ENCODE peak calls at places on chromosomes 1 and 21, in four cellular contexts. C is HepG2, M is K562, K is H1. X is an unnamed sample.
A peak's percentile ranks its signal among the peaks of the same experiment; 100 is the strongest.

GRCh38 chr1:27001570-27002360 is 8.3 kb downstream of the TRNP1 start:
- DNase-seq in C (peak; percentile 50), M (no peak), K (peak; percentile 54), X (peak; percentile 75)

GRCh38 chr1:27086026-27086425 is 68.9 kb downstream of the SLC9A1 start:
- DNase-seq in C (no peak), M (no peak), K (no peak), X (no peak)

GRCh38 chr1:17605582-17606344 is 66.3 kb downstream of the ARHGEF10L start:
- DNase-seq in C (no peak), M (no peak), K (no peak), X (no peak)

GRCh38 chr1:50080904-50081586 is 27.7 kb upstream of the ELAVL4 start:
- DNase-seq in C (peak; percentile 5), M (no peak), K (peak; percentile 48), X (no peak)

GRCh38 chr21:17753736-17754135 is 65.4 kb downstream of the C21orf91 start:
- DNase-seq in C (no peak), M (no peak), K (no peak), X (no peak)

GRCh38 chr1:153395776-153396175 is 4.9 kb upstream of the S100A8 start:
- DNase-seq in C (no peak), M (no peak), K (peak; percentile 33), X (no peak)

GRCh38 chr1:180183426-180183825 is 28.8 kb downstream of the QSOX1 start:
- DNase-seq in C (no peak), M (no peak), K (no peak), X (no peak)

GRCh38 chr1:2982615-2983318 is 38.5 kb upstream of the ACTRT2 start:
- DNase-seq in C (no peak), M (no peak), K (no peak), X (no peak)

GRCh38 chr1:77975907-77976306 is 3.0 kb downstream of the FUBP1 start:
- DNase-seq in C (no peak), M (no peak), K (no peak), X (no peak)

GRCh38 chr1:91741301-91741700 is 144.7 kb downstream of the TGFBR3 start:
- DNase-seq in C (no peak), M (no peak), K (no peak), X (no peak)

GRCh38 chr1:43238104-43238503 is 31.7 kb upstream of the TMEM125 start:
- DNase-seq in C (peak; percentile 81), M (peak; percentile 40), K (peak; percentile 79), X (peak; percentile 40)

GRCh38 chr1:88683516-88683847 is 591 bp upstream of the PKN2 start:
- DNase-seq in C (no peak), M (no peak), K (no peak), X (no peak)

GRCh38 chr1:38527373-38527966 is 332.1 kb downstream of the RRAGC start:
- DNase-seq in C (no peak), M (peak; percentile 59), K (no peak), X (no peak)

GRCh38 chr1:23358310-23358709 is 11.3 kb downstream of the ZNF436 start:
- DNase-seq in C (no peak), M (no peak), K (no peak), X (no peak)

GRCh38 chr1:167805041-167805556 is 83.3 kb downstream of the MPZL1 start:
- DNase-seq in C (no peak), M (no peak), K (no peak), X (no peak)

GRCh38 chr1:182299728-182300581 is 91.6 kb downstream of the GLUL start:
- DNase-seq in C (peak; percentile 78), M (peak; percentile 98), K (no peak), X (no peak)

GRCh38 chr1:208209286-208209685 is 34.9 kb downstream of the PLXNA2 start:
- DNase-seq in C (no peak), M (no peak), K (no peak), X (no peak)

GRCh38 chr1:180611016-180611930 is 20.5 kb upstream of the XPR1 start:
- DNase-seq in C (no peak), M (peak; percentile 79), K (no peak), X (no peak)

GRCh38 chr1:209190591-209191241 is 392.8 kb upstream of the CAMK1G start:
- DNase-seq in C (peak; percentile 18), M (peak; percentile 26), K (peak; percentile 84), X (peak; percentile 46)

GRCh38 chr1:172394167-172394751 is 26.2 kb upstream of the C1orf105 start:
- DNase-seq in C (peak; percentile 4), M (no peak), K (no peak), X (no peak)

GRCh38 chr1:204826970-204827369 is 43.7 kb upstream of the NFASC start:
- DNase-seq in C (peak; percentile 27), M (peak; percentile 74), K (peak; percentile 81), X (peak; percentile 50)

GRCh38 chr1:167924553-167925223 is 10.8 kb upstream of the ADCY10 start:
- DNase-seq in C (no peak), M (no peak), K (no peak), X (no peak)

GRCh38 chr1:5354681-5355080 is 637.5 kb downstream of the NPHP4 start:
- DNase-seq in C (no peak), M (no peak), K (no peak), X (no peak)

GRCh38 chr1:201850053-201850397 is 21.1 kb downstream of the IPO9 start:
- DNase-seq in C (no peak), M (no peak), K (no peak), X (no peak)

GRCh38 chr1:21236178-21236577 is 54.1 kb downstream of the ECE1 start:
- DNase-seq in C (no peak), M (no peak), K (no peak), X (no peak)

GRCh38 chr1:21233480-21233879 is 56.8 kb downstream of the ECE1 start:
- DNase-seq in C (no peak), M (no peak), K (no peak), X (no peak)

GRCh38 chr1:21229246-21230000 is 52.7 kb upstream of the EIF4G3 start:
- DNase-seq in C (no peak), M (no peak), K (no peak), X (no peak)

GRCh38 chr1:21234779-21235178 is 55.5 kb downstream of the ECE1 start:
- DNase-seq in C (no peak), M (no peak), K (no peak), X (no peak)

DNA sequence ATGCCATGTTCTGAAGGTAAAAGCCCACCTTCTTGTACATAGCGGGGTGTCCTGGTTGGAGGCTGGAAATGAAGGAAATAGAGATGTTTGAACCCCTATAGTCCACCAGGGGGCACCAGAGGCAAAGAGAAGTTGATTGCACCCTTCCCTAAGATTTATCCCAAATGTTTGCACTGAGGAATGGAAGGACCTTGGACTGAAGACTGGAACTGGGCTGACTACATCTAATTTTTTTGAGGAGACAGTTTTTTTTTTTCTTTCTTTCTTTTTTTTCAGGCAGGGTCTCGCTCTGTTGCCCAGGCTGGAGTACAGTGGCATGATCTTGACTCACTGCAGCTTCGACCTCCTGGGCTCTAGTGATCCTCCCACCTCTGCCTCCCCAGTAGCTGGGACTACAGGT is 55.3 kb upstream of the EIF4G3 start:
- DNase-seq in C (peak; percentile 56), M (peak; percentile 78), K (peak; percentile 59), X (peak; percentile 35)
- TF ChIP-seq RNF2 in C (no peak), M (no peak), K (no peak), X (no peak)

DNA sequence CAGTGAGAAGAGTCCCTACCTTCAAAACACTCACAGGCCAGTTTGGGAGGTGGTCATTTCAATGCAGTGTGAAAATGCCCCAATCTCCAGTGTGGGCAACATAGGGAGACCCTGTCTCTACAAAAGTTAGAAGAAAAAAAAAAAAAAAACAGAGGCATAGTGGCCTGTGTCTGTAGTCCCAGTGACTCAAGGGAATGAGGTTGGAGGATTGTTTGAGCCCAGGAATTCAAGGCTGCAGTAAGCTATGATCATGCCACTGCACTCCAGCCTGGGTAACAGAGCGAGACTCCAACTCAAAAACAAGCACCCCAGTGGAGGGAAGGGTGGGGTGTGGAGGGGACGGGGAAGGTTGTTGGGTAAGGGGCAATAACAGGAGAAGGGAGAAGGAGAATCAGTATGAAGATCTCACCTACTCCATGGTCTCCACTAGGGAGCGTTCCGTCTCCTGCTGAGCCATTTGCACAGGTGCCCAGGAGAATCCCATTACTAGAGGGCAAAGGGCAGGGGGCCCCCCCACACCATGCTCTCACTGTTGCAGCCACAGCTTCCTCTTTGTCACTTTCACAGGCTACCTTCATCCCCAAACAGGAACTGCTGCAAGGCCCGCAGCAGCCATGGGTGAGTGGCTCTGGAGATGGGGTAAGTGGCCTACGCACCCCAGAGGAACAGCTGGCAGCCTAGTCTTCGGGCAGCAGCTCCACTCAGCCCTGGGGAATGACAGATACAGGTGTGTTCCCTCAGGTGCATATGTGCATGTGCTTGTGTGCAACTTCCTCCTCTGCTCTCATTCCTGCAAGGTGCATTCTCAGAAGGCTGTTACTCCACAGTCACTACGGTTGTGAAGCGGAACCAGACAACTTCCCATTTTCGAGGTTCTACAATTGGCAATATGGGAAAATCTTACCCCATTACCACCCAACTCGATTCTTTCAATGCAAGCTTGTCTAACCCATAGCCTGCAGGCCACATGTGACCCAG is 87.9 kb upstream of the LYST start:
- DNase-seq in C (peak; percentile 37), M (no peak), K (no peak), X (no peak)
- TF ChIP-seq RNF2 in C (no peak), M (no peak), K (no peak), X (no peak)

GRCh38 chr1:246117066-246117791 is 389.9 kb downstream of the SMYD3 start:
- DNase-seq in C (peak; percentile 8), M (peak; percentile 56), K (no peak), X (peak; percentile 74)
- TF ChIP-seq RNF2 in C (no peak), M (no peak), K (no peak), X (no peak)

GRCh38 chr21:44434568-44434925 is 20.8 kb upstream of the LRRC3 start:
- DNase-seq in C (no peak), M (no peak), K (peak; percentile 20), X (no peak)
- TF ChIP-seq RNF2 in C (no peak), M (no peak), K (no peak), X (no peak)

X was measured in A549.